ENCODE peak calls at places on chromosomes 13 and 19, in four cellular contexts. C is K562, S is HCT116, X is Panc1. A is an unnamed sample.

GRCh38 chr13:28854657-28855056 is 34.5 kb downstream of the MTUS2 start:
- DNase-seq in X (no peak), S (no peak), C (peak), A (no peak)

GRCh38 chr13:94224670-94225069 is 254.8 kb downstream of the DCT start:
- DNase-seq in X (no peak), S (no peak), C (no peak), A (peak)

GRCh38 chr19:16136185-16137067 is 7.1 kb upstream of the HSH2D start:
- DNase-seq in C (no peak), S (no peak), X (no peak), A (no peak)

GRCh38 chr19:55647732-55648656 is at the start of gene CCDC106:
- DNase-seq in S (no peak), C (peak), X (no peak), A (peak)

GRCh38 chr19:36819130-36819630 is 19.0 kb downstream of the ZNF790 start:
- DNase-seq in X (no peak), C (no peak), S (no peak), A (no peak)

GRCh38 chr13:20702945-20703784 is at the start of gene IL17D:
- DNase-seq in C (peak), S (no peak), X (no peak), A (no peak)

GRCh38 chr13:21420706-21421105 is 38.4 kb downstream of the ZDHHC20 start:
- DNase-seq in X (no peak), S (no peak), C (no peak), A (no peak)

GRCh38 chr13:32423592-32423991 is 4.3 kb downstream of the N4BP2L1 start:
- DNase-seq in X (no peak), C (no peak), S (no peak), A (no peak)

GRCh38 chr13:85816413-85816812 is 17.2 kb upstream of the SLITRK6 start:
- DNase-seq in C (no peak), X (no peak), S (no peak), A (no peak)

GRCh38 chr19:5130371-5131030 is 161.6 kb downstream of the KDM4B start:
- DNase-seq in X (no peak), C (no peak), S (no peak), A (no peak)

GRCh38 chr19:41960973-41961372 is 1.9 kb upstream of the RABAC1 start:
- DNase-seq in X (no peak), S (no peak), C (no peak), A (no peak)

DNA sequence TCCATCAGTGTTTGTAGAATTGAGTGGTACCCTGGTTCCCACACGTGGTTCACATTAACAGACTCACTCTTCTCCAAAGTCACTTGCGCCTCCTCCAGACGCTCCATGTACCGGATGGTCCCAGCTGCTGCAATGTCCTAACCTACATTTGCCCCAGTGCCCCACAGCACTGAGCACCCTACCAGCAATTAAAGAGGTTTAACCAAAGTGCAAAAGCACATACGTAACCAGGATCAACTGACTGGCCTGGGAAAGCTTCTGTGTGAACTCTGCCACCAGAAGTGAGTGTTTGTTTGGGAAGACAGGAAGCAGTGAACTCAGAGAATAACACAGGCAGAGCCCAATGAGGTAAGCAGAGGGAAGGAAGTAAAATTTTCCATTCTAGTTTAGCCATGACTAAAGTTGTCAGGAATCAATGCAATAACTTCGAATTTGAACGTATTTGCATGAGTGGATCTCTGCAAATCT is 7.3 kb upstream of the MEDAG start:
- DNase-seq in X (no peak), S (no peak), C (no peak), A (peak)
- TF ChIP-seq POLR2AphosphoS5 in X (no peak), S (no peak), C (no peak), A (no peak)

GRCh38 chr13:72782717-72783116 is 784 bp downstream of the PIBF1 start:
- DNase-seq in X (no peak), C (no peak), S (no peak), A (no peak)
- TF ChIP-seq TCF7L2 in X (no peak), C (no peak), S (no peak), A (no peak)

GRCh38 chr19:9791552-9792181 is 23.1 kb upstream of the ZNF846 start:
- DNase-seq in X (peak), S (no peak), C (peak), A (peak)

GRCh38 chr19:9796113-9796773 is 22.6 kb downstream of the FBXL12 start:
- DNase-seq in X (peak), C (peak), S (peak), A (peak)

GRCh38 chr19:9789066-9789465 is 20.5 kb upstream of the ZNF846 start:
- DNase-seq in S (no peak), X (no peak), C (no peak), A (no peak)

GRCh38 chr19:9793051-9793591 is 24.6 kb upstream of the ZNF846 start:
- DNase-seq in S (no peak), C (no peak), X (no peak), A (no peak)

DNA sequence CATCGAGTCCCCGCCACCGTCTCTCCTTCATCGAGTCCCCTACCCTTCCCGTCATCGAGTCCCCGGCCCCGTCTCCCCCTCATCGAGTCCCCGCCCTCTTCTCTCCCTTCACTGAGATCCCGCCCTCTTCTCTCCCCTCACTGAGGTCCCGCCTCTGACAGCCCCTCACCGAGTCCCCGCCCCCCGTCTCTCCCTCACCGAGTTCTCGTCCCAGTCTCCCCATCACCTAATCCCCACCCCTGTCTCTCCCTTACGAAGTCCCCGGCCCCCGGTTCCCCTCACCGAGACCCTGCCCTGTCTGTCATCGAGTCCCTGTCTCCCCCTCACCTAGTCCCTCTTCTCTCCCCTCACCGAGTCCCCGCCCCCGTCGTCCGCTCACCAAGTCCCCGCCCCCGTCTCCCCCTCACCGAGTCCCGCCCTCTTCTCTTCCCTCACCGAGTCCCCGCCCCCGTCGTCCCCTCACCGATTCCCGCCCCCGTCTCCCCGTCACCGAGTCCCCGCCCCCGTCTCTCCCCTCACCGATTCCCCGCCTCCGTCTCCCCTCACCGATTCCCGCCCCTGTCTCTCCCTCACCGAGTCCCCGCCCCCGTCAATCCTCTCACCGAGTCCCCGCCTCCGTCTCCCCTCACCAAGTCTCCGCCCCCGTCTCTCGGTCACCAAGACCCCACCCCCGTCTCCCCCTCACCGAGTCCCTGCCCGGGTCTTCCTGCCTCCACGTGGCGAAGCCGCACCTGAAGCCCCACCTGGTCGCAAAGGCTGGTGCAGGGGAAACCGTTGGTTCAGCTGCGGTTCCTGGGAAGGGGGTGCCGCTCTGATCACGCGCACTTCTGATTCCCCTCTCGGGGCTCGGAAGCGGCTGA is 23.9 kb upstream of the ZNF846 start:
- DNase-seq in S (no peak), C (peak), X (peak), A (peak)
- TF ChIP-seq POLR2AphosphoS5 in S (no peak), C (no peak), X (no peak), A (no peak)

DNA sequence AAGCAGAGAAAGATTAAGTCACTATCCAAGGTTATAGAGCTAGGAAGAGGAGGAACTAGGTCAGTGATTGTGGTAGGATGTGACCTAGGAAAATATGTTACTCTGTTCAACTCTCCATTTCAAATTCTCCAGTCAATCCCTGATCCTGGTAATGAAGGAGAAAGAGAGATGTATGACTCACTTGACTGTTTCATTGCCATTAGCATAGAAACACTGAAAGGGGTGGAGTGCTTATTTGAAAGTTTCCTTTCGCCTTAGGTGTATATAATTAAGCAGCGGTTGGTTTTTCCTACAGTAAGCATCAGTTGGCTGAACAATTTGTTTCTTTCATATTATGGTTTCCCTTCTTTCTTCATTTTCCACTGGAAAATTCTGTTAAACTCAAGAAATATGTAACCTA is 198.1 kb upstream of the CSNK1A1L start:
- DNase-seq in X (no peak), S (no peak), C (no peak), A (no peak)
- TF ChIP-seq TCF7L2 in X (no peak), S (no peak), C (no peak), A (no peak)

GRCh38 chr13:72781461-72782439 is at the start of the genes DIS3 and PIBF1:
- DNase-seq in S (peak), X (peak), C (peak), A (peak)
- TF ChIP-seq POLR2AphosphoS5 in S (peak), X (peak), C (peak), A (peak)

GRCh38 chr13:27112006-27112405 is 59.6 kb downstream of the USP12 start:
- DNase-seq in C (no peak), X (no peak), S (no peak), A (no peak)

GRCh38 chr13:27106144-27106543 is 65.5 kb downstream of the USP12 start:
- DNase-seq in X (no peak), C (no peak), S (no peak), A (no peak)

GRCh38 chr13:27104606-27105005 is 67.0 kb downstream of the USP12 start:
- DNase-seq in S (no peak), X (no peak), C (no peak), A (no peak)

GRCh38 chr13:27113436-27113835 is 58.2 kb downstream of the USP12 start:
- DNase-seq in X (no peak), S (no peak), C (no peak), A (no peak)

DNA sequence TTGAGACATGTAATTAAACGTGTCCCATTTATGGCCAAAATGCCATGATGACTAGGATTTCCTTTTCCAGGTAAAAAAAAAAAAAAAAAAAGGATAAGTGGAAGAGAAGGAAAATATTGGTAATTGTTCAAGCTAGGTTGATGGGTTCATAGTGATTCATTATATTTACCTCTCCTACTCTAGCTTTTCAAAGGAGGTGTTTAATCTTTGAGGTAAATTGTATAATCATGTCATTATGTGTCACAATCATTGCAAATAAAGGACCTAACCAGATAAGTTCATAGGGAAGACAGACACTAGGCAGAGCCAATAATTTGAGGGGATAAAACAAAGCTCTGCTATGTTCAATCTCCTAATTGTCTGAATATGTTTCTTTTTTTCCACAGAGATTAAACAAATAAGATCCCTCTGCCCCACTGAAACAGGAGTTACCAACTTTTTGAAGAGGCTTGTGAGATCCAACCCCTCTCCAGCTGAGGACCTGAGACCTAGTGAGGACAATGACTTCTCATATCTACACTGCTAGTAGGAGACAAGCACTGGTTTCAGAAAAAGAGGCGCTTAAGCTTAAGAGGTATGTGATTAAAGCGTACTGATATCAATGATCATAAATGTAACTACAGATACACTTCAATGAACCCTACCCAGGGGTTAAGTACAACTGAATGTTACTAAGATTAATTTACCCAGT is 61.4 kb downstream of the USP12 start:
- DNase-seq in X (no peak), C (no peak), S (no peak), A (no peak)
- TF ChIP-seq TCF7L2 in X (no peak), C (no peak), S (no peak), A (no peak)

GRCh38 chr19:8373867-8374813 is 10.2 kb downstream of the ANGPTL4 start:
- DNase-seq in S (no peak), C (peak), X (no peak), A (peak)
- TF ChIP-seq POLR2AphosphoS5 in S (no peak), C (no peak), X (no peak), A (peak)

DNA sequence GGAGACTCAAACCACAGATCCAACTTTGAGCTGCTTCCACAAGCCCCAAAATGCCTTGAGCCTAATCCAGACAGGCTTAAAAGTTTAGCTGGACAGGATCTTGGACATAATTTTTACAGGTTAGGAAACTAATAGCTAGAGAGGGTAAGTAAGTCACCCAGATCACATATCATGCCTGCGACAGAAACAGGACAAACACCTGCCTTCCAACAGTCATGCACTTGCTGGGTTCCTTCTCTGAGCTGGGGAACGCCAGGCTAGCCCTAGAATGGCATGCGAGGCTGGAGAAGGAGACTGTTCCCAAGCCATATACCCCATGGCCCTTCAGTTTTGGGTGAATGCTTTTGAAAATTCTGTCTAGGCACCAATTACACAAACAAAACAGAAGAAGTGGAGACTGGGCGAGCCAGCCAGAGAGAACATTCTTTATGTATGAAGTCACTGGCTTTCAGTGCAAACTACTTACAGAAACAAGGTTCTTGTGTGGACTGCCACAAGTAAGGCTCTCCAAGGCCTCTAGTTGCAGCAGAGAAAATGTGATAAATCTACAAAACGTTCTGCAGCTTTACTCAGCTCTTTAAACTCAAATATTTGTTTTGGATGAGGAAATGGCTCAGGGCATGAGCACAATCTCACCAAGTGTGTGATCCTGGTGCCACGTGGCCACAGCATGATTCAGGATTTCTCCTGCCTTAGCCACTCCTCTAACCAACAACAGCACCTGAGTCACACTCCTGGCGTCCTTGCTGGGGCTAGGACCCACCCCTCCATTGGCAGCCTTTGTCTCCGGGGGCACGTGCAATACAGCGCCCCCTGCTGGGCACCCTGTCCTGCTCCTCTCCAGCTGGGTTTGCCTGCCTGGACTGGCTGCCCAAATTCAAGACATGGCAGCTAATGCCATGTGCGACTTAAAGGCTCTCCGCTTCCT is 73.4 kb upstream of the UBL3 start:
- DNase-seq in C (peak), S (peak), X (peak), A (peak)
- TF ChIP-seq TCF7L2 in C (no peak), S (peak), X (no peak), A (no peak)

GRCh38 chr13:112831801-112832200 is 137.2 kb upstream of the MCF2L start:
- DNase-seq in X (no peak), S (no peak), C (no peak), A (no peak)
- TF ChIP-seq POLR2AphosphoS5 in X (no peak), S (no peak), C (no peak), A (no peak)

GRCh38 chr19:246551-246950 is 44.7 kb downstream of the PLPP2 start:
- DNase-seq in S (no peak), C (no peak), X (no peak), A (no peak)

GRCh38 chr19:245457-245856 is 45.7 kb downstream of the PLPP2 start:
- DNase-seq in X (no peak), C (no peak), S (no peak), A (no peak)
- TF ChIP-seq TCF7L2 in X (no peak), C (no peak), S (no peak), A (no peak)

A was measured in HepG2.